ENCODE peak calls at places on chromosomes 11 and 22, in four cellular contexts. One of them, this sample, is unnamed.

GRCh38 chr11:116168459-116168787 is 604.4 kb downstream of the BUD13 start:
- DNase-seq in BJ: no peak
- DNase-seq in A549: no peak
- DNase-seq in Daoy: no peak
- DNase-seq in this sample: no peak

GRCh38 chr11:73521621-73522020 is 76.3 kb downstream of the FAM168A start:
- DNase-seq in BJ: no peak
- DNase-seq in A549: no peak
- DNase-seq in Daoy: peak
- DNase-seq in this sample: peak

GRCh38 chr11:2072551-2073261 is 66.5 kb downstream of the IGF2 start:
- DNase-seq in BJ: no peak
- DNase-seq in A549: no peak
- DNase-seq in Daoy: no peak
- DNase-seq in this sample: no peak

GRCh38 chr11:45872513-45873356 is 12.7 kb upstream of the MAPK8IP1 start:
- DNase-seq in BJ: peak
- DNase-seq in A549: peak
- DNase-seq in Daoy: peak
- DNase-seq in this sample: peak

GRCh38 chr11:110077318-110077717 is 15.9 kb upstream of the ZC3H12C start:
- DNase-seq in BJ: no peak
- DNase-seq in A549: no peak
- DNase-seq in Daoy: no peak
- DNase-seq in this sample: no peak

GRCh38 chr11:57425565-57426438 is 1.1 kb downstream of the SLC43A3 start:
- DNase-seq in BJ: no peak
- DNase-seq in A549: no peak
- DNase-seq in Daoy: peak
- DNase-seq in this sample: no peak

GRCh38 chr11:14638561-14638960 is 5.0 kb upstream of the PDE3B start:
- DNase-seq in BJ: no peak
- DNase-seq in A549: no peak
- DNase-seq in Daoy: peak
- DNase-seq in this sample: no peak

GRCh38 chr11:113723706-113724246 is 17.7 kb upstream of the TMPRSS5 start:
- DNase-seq in BJ: no peak
- DNase-seq in A549: no peak
- DNase-seq in Daoy: no peak
- DNase-seq in this sample: no peak

GRCh38 chr11:72732329-72732728 is 19.9 kb downstream of the ARAP1 start:
- DNase-seq in BJ: no peak
- DNase-seq in A549: no peak
- DNase-seq in Daoy: no peak
- DNase-seq in this sample: no peak

GRCh38 chr22:47601666-47602065 is 839.2 kb downstream of the TBC1D22A start:
- DNase-seq in BJ: no peak
- DNase-seq in A549: no peak
- DNase-seq in Daoy: no peak
- DNase-seq in this sample: no peak

GRCh38 chr22:30372915-30373314 is 14.3 kb downstream of the RNF215 start:
- DNase-seq in BJ: no peak
- DNase-seq in A549: no peak
- DNase-seq in Daoy: no peak
- DNase-seq in this sample: no peak

GRCh38 chr22:32994046-32994827 is 63.9 kb downstream of the SYN3 start:
- DNase-seq in BJ: no peak
- DNase-seq in A549: no peak
- DNase-seq in Daoy: no peak
- DNase-seq in this sample: no peak

GRCh38 chr11:96215826-96216225 is 127.2 kb downstream of the MAML2 start:
- DNase-seq in BJ: no peak
- DNase-seq in A549: no peak
- DNase-seq in Daoy: no peak
- DNase-seq in this sample: no peak

GRCh38 chr11:130314184-130314748 is 451 bp downstream of the ZBTB44 start:
- DNase-seq in BJ: no peak
- DNase-seq in A549: peak
- DNase-seq in Daoy: peak
- DNase-seq in this sample: no peak

GRCh38 chr22:46908641-46909107 is 146.2 kb downstream of the TBC1D22A start:
- DNase-seq in BJ: no peak
- DNase-seq in A549: no peak
- DNase-seq in Daoy: no peak
- DNase-seq in this sample: no peak

GRCh38 chr11:129067454-129067853 is 124.7 kb downstream of the ARHGAP32 start:
- DNase-seq in BJ: no peak
- DNase-seq in A549: no peak
- DNase-seq in Daoy: no peak
- DNase-seq in this sample: no peak

GRCh38 chr11:130600616-130601015 is 152.2 kb downstream of the ADAMTS15 start:
- DNase-seq in BJ: no peak
- DNase-seq in A549: no peak
- DNase-seq in Daoy: no peak
- DNase-seq in this sample: no peak

GRCh38 chr11:119474682-119475596 is 52.0 kb upstream of the THY1 start:
- DNase-seq in BJ: peak
- DNase-seq in A549: peak
- DNase-seq in Daoy: peak
- DNase-seq in this sample: peak

GRCh38 chr11:127017482-127017881 is 16.9 kb upstream of the KIRREL3 start:
- DNase-seq in BJ: peak
- DNase-seq in A549: peak
- DNase-seq in Daoy: peak
- DNase-seq in this sample: peak

GRCh38 chr22:40202225-40202944 is 24.7 kb downstream of the TNRC6B start:
- DNase-seq in BJ: no peak
- DNase-seq in A549: no peak
- DNase-seq in Daoy: no peak
- DNase-seq in this sample: no peak

GRCh38 chr11:11415786-11416390 is 62.8 kb upstream of the CSNK2A3 start:
- DNase-seq in BJ: no peak
- DNase-seq in A549: no peak
- DNase-seq in Daoy: no peak
- DNase-seq in this sample: peak

GRCh38 chr11:124536520-124536919 is 6.9 kb downstream of the OR8B12 start:
- DNase-seq in BJ: no peak
- DNase-seq in A549: no peak
- DNase-seq in Daoy: peak
- DNase-seq in this sample: peak

GRCh38 chr11:41612415-41612814 is 153.0 kb upstream of the LRRC4C start:
- DNase-seq in BJ: no peak
- DNase-seq in A549: no peak
- DNase-seq in Daoy: no peak
- DNase-seq in this sample: peak

GRCh38 chr11:111694851-111695250 is 71.3 kb downstream of the PPP2R1B start:
- DNase-seq in BJ: no peak
- DNase-seq in A549: no peak
- DNase-seq in Daoy: peak
- DNase-seq in this sample: no peak

GRCh38 chr11:61569701-61570100 is 11.2 kb downstream of the SYT7 start:
- DNase-seq in BJ: no peak
- DNase-seq in A549: no peak
- DNase-seq in Daoy: no peak
- DNase-seq in this sample: no peak

GRCh38 chr22:35467788-35468187 is 67.8 kb downstream of the MCM5 start:
- DNase-seq in BJ: no peak
- DNase-seq in A549: no peak
- DNase-seq in Daoy: no peak
- DNase-seq in this sample: no peak

GRCh38 chr22:19508024-19508776 is 16.0 kb downstream of the CLDN5 start:
- DNase-seq in BJ: no peak
- DNase-seq in A549: no peak
- DNase-seq in Daoy: no peak
- DNase-seq in this sample: no peak

GRCh38 chr11:116641561-116642045 is 131.2 kb downstream of the BUD13 start:
- DNase-seq in BJ: no peak
- DNase-seq in A549: peak
- DNase-seq in Daoy: peak
- DNase-seq in this sample: peak

GRCh38 chr11:62552465-62552782 is 5.8 kb upstream of the AHNAK start:
- DNase-seq in BJ: no peak
- DNase-seq in A549: no peak
- DNase-seq in Daoy: no peak
- DNase-seq in this sample: peak

GRCh38 chr11:78935408-78936101 is 360.9 kb upstream of the NARS2 start:
- DNase-seq in BJ: no peak
- DNase-seq in A549: no peak
- DNase-seq in Daoy: no peak
- DNase-seq in this sample: no peak

GRCh38 chr22:48356731-48357130 is 1470.9 kb downstream of the BRD1 start:
- DNase-seq in BJ: no peak
- DNase-seq in A549: no peak
- DNase-seq in Daoy: no peak
- DNase-seq in this sample: no peak

GRCh38 chr22:48535868-48536690 is 1291.6 kb downstream of the BRD1 start:
- DNase-seq in BJ: no peak
- DNase-seq in A549: no peak
- DNase-seq in Daoy: no peak
- DNase-seq in this sample: no peak

GRCh38 chr11:64760759-64761417 is 1.1 kb upstream of the PYGM start:
- DNase-seq in BJ: no peak
- DNase-seq in A549: no peak
- DNase-seq in Daoy: no peak
- DNase-seq in this sample: no peak

This sample was measured in A673.